ENCODE peak calls at places on chromosomes 2 and 18, in eight cellular contexts. F is lower leg skin; S is BE2C; J is Peyer's patch; U is pancreas; C is K562; O is foreskin fibroblast; B is effector memory CD4-positive, alpha-beta T cell. Y is an unnamed sample.

GRCh38 chr2:20583425-20583881 is 67.4 kb downstream of the HS1BP3 start:
- DNase-seq in F (no peak), S (no peak), J (no peak), U (no peak), C (no peak), O (no peak), B (no peak), Y (no peak)

GRCh38 chr2:161354106-161354505 is 45.9 kb downstream of the PSMD14 start:
- DNase-seq in F (no peak), S (no peak), J (no peak), U (no peak), C (no peak), O (no peak), B (no peak), Y (no peak)

GRCh38 chr2:170362895-170363582 is 185.1 kb downstream of the MYO3B start:
- DNase-seq in F (no peak), S (no peak), J (no peak), U (no peak), C (peak), O (no peak), B (no peak), Y (no peak)

GRCh38 chr2:42060718-42061619 is 13.1 kb downstream of the PKDCC start:
- DNase-seq in F (peak), S (no peak), J (no peak), U (peak), C (no peak), O (no peak), B (no peak), Y (peak)

GRCh38 chr18:70991577-70991976 is 702.7 kb downstream of the SOCS6 start:
- DNase-seq in F (no peak), S (no peak), J (no peak), U (no peak), C (no peak), O (no peak), B (no peak), Y (peak)

GRCh38 chr18:51807336-51807735 is 532.7 kb upstream of the DCC start:
- DNase-seq in F (no peak), S (no peak), J (no peak), U (no peak), C (no peak), O (no peak), B (no peak), Y (no peak)

GRCh38 chr2:2112416-2113131 is 218.5 kb downstream of the MYT1L start:
- DNase-seq in F (no peak), S (peak), J (no peak), U (no peak), C (no peak), O (no peak), B (no peak), Y (peak)

GRCh38 chr2:163774862-163775261 is 39.1 kb upstream of the FIGN start:
- DNase-seq in F (no peak), S (no peak), J (no peak), U (no peak), C (no peak), O (peak), B (no peak), Y (peak)

GRCh38 chr2:96579422-96579821 is 42.9 kb downstream of the ARID5A start:
- DNase-seq in F (no peak), S (no peak), J (no peak), U (no peak), C (no peak), O (no peak), B (no peak), Y (no peak)

GRCh38 chr2:140262908-140263307 is 1482.7 kb upstream of the NXPH2 start:
- DNase-seq in F (no peak), S (no peak), J (no peak), U (no peak), C (no peak), O (no peak), B (no peak), Y (no peak)

GRCh38 chr2:191501390-191502168 is 176.4 kb upstream of the NABP1 start:
- DNase-seq in F (no peak), S (no peak), J (no peak), U (no peak), C (no peak), O (peak), B (no peak), Y (peak)

GRCh38 chr2:12432985-12433640 is 283.6 kb upstream of the TRIB2 start:
- DNase-seq in F (no peak), S (no peak), J (no peak), U (no peak), C (no peak), O (no peak), B (no peak), Y (peak)

GRCh38 chr2:31354837-31355236 is 59.7 kb downstream of the XDH start:
- DNase-seq in F (no peak), S (no peak), J (no peak), U (no peak), C (no peak), O (no peak), B (no peak), Y (peak)

GRCh38 chr2:185689906-185690539 is 48.6 kb upstream of the FSIP2 start:
- DNase-seq in F (no peak), S (no peak), J (no peak), U (no peak), C (no peak), O (no peak), B (no peak), Y (peak)

GRCh38 chr2:54667726-54668650 is 55.5 kb upstream of the EML6 start:
- DNase-seq in F (no peak), S (no peak), J (no peak), U (no peak), C (no peak), O (no peak), B (no peak), Y (no peak)

GRCh38 chr2:78029392-78029995 is 507.3 kb upstream of the LRRTM4 start:
- DNase-seq in F (no peak), S (no peak), J (no peak), U (no peak), C (peak), O (no peak), B (no peak), Y (peak)

GRCh38 chr2:222318712-222319575 is 20.1 kb upstream of the PAX3 start:
- DNase-seq in F (no peak), S (peak), J (no peak), U (no peak), C (no peak), O (peak), B (no peak), Y (peak)

GRCh38 chr2:27720004-27720551 is 51.4 kb upstream of the MRPL33 start:
- DNase-seq in F (no peak), S (peak), J (no peak), U (no peak), C (peak), O (peak), B (no peak), Y (peak)

GRCh38 chr2:188293601-188294482 is 2.2 kb downstream of the GULP1 start:
- DNase-seq in F (peak), S (peak), J (no peak), U (peak), C (peak), O (peak), B (no peak), Y (peak)
- H3K4me3 ChIP-seq in F (no peak), S (peak), J (peak), U (peak), C (peak), O (peak), B (no peak), Y (peak)

GRCh38 chr2:132729572-132729971 is 59.6 kb upstream of the LYPD1 start:
- DNase-seq in F (no peak), S (no peak), J (no peak), U (no peak), C (no peak), O (no peak), B (no peak), Y (no peak)

GRCh38 chr2:132720393-132720792 is 50.4 kb upstream of the LYPD1 start:
- DNase-seq in F (no peak), S (no peak), J (no peak), U (no peak), C (no peak), O (no peak), B (no peak), Y (no peak)

GRCh38 chr2:132721938-132722337 is 51.9 kb upstream of the LYPD1 start:
- DNase-seq in F (no peak), S (no peak), J (no peak), U (no peak), C (no peak), O (no peak), B (no peak), Y (no peak)

GRCh38 chr2:132725716-132726115 is 55.7 kb upstream of the LYPD1 start:
- DNase-seq in F (no peak), S (no peak), J (no peak), U (no peak), C (no peak), O (no peak), B (no peak), Y (no peak)

GRCh38 chr2:132725134-132725533 is 55.1 kb upstream of the LYPD1 start:
- DNase-seq in F (no peak), S (no peak), J (no peak), U (no peak), C (no peak), O (no peak), B (no peak), Y (no peak)
- H3K4me3 ChIP-seq in F (no peak), S (no peak), J (no peak), U (no peak), C (no peak), O (no peak), B (no peak), Y (no peak)

GRCh38 chr2:240999873-241000541 is 1.6 kb downstream of the SNED1 start:
- DNase-seq in F (peak), S (peak), J (peak), U (peak), C (no peak), O (no peak), B (no peak), Y (no peak)
- H3K4me3 ChIP-seq in F (no peak), S (no peak), J (peak), U (peak), C (no peak), O (peak), B (peak), Y (peak)

DNA sequence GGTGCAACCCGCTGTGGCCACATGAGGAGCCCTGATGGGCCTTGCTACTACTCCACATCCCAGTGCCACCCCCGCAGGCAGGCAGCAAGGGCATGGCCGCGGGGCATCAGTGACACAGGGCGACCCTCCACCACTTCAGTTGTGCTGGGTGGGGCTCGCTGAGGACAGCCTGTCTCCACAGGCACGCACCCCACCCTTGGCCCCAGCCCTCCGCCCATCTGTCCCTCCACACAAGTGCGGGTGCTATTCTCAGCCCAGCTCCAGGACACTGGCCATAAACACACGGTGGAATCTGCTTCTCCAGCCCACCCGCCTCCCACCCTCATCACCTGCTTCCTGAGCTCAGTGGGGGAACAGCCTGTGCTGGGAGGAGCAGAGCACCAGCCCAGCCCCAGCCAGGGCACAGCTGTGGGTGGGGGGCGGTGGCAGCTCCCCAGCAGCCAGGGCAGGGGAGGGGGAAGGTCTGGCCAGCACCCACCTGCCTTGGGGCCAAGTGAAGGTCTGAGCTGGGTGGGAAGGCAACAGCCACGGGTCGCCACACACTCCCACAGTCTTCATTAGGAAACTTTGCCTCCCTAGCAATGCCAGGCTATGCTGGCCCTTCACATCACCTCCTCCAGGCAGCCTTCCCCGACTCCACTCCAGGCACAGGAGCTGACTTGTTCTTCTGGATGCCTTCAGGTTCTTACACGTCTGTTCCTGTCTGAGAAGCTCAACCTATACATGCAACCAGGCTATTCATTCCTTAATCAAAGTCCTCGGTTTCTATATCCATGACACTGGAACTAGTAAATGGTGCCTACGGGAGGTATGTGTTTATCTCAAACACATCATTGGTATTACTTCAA is 16.4 kb downstream of the BIN1 start:
- DNase-seq in F (no peak), S (no peak), J (no peak), U (no peak), C (no peak), O (no peak), B (no peak), Y (no peak)
- H3K4me3 ChIP-seq in F (no peak), S (no peak), J (no peak), U (no peak), C (no peak), O (no peak), B (no peak), Y (no peak)

GRCh38 chr2:229611360-229611759 is 103.0 kb downstream of the DNER start:
- DNase-seq in F (no peak), S (no peak), J (no peak), U (no peak), C (no peak), O (no peak), B (no peak), Y (peak)
- H3K4me3 ChIP-seq in F (no peak), S (no peak), J (no peak), U (no peak), C (no peak), O (no peak), B (no peak), Y (no peak)

GRCh38 chr2:23073041-23073440 is 311.9 kb upstream of the KLHL29 start:
- DNase-seq in F (no peak), S (no peak), J (no peak), U (no peak), C (no peak), O (no peak), B (no peak), Y (no peak)

GRCh38 chr2:23069935-23070334 is 315.0 kb upstream of the KLHL29 start:
- DNase-seq in F (no peak), S (no peak), J (no peak), U (no peak), C (no peak), O (no peak), B (no peak), Y (no peak)

GRCh38 chr2:23077599-23077998 is 307.4 kb upstream of the KLHL29 start:
- DNase-seq in F (no peak), S (no peak), J (no peak), U (no peak), C (no peak), O (no peak), B (no peak), Y (no peak)

GRCh38 chr2:23069156-23069555 is 315.8 kb upstream of the KLHL29 start:
- DNase-seq in F (no peak), S (no peak), J (no peak), U (no peak), C (no peak), O (no peak), B (no peak), Y (no peak)

GRCh38 chr2:23073681-23074080 is 311.3 kb upstream of the KLHL29 start:
- DNase-seq in F (no peak), S (no peak), J (no peak), U (no peak), C (no peak), O (no peak), B (no peak), Y (no peak)
- H3K4me3 ChIP-seq in F (no peak), S (no peak), J (no peak), U (no peak), C (no peak), O (no peak), B (no peak), Y (no peak)